ENCODE peak calls at places on chromosomes 2 and 18, in five cellular contexts. One of them, this sample, is unnamed.

GRCh38 chr2:30421026-30421425 is 26.0 kb upstream of the LCLAT1 start:
- DNase-seq in GM12891: no peak
- DNase-seq in foreskin fibroblast: no peak
- DNase-seq in activated CD4-positive, CD25-positive, alpha-beta regulatory T cell: no peak
- DNase-seq in AG08395: no peak
- DNase-seq in this sample: no peak

GRCh38 chr2:20580690-20581437 is 70.0 kb downstream of the HS1BP3 start:
- DNase-seq in activated CD4-positive, CD25-positive, alpha-beta regulatory T cell: no peak
- DNase-seq in foreskin fibroblast: no peak
- DNase-seq in GM12891: no peak
- DNase-seq in AG08395: no peak
- DNase-seq in this sample: no peak

GRCh38 chr2:150425121-150425559 is 62.3 kb downstream of the RND3 start:
- DNase-seq in activated CD4-positive, CD25-positive, alpha-beta regulatory T cell: no peak
- DNase-seq in AG08395: no peak
- DNase-seq in GM12891: no peak
- DNase-seq in foreskin fibroblast: no peak
- DNase-seq in this sample: no peak

GRCh38 chr2:23092831-23093230 is 292.1 kb upstream of the KLHL29 start:
- DNase-seq in activated CD4-positive, CD25-positive, alpha-beta regulatory T cell: no peak
- DNase-seq in AG08395: no peak
- DNase-seq in foreskin fibroblast: no peak
- DNase-seq in GM12891: no peak
- DNase-seq in this sample: no peak

GRCh38 chr2:225008935-225009334 is 33.3 kb downstream of the DOCK10 start:
- DNase-seq in foreskin fibroblast: no peak
- DNase-seq in GM12891: no peak
- DNase-seq in activated CD4-positive, CD25-positive, alpha-beta regulatory T cell: no peak
- DNase-seq in AG08395: no peak
- DNase-seq in this sample: no peak

GRCh38 chr2:8580316-8581047 is 101.4 kb upstream of the ID2 start:
- DNase-seq in activated CD4-positive, CD25-positive, alpha-beta regulatory T cell: no peak
- DNase-seq in AG08395: no peak
- DNase-seq in foreskin fibroblast: no peak
- DNase-seq in GM12891: no peak
- DNase-seq in this sample: no peak

GRCh38 chr18:42893991-42894390 is 221.5 kb downstream of the RIT2 start:
- DNase-seq in activated CD4-positive, CD25-positive, alpha-beta regulatory T cell: no peak
- DNase-seq in GM12891: no peak
- DNase-seq in AG08395: no peak
- DNase-seq in foreskin fibroblast: no peak
- DNase-seq in this sample: no peak

GRCh38 chr2:126885701-126886121 is 13.0 kb upstream of the TEX51 start:
- DNase-seq in GM12891: no peak
- DNase-seq in foreskin fibroblast: peak; percentile 25
- DNase-seq in AG08395: peak; percentile 20
- DNase-seq in activated CD4-positive, CD25-positive, alpha-beta regulatory T cell: no peak
- DNase-seq in this sample: no peak

GRCh38 chr18:33440384-33441043 is at the start of gene CCDC178:
- DNase-seq in AG08395: no peak
- DNase-seq in foreskin fibroblast: peak; percentile 0
- DNase-seq in activated CD4-positive, CD25-positive, alpha-beta regulatory T cell: no peak
- DNase-seq in GM12891: no peak
- DNase-seq in this sample: peak; percentile 6

GRCh38 chr2:219403861-219404260 is 14.3 kb upstream of the DES start:
- DNase-seq in activated CD4-positive, CD25-positive, alpha-beta regulatory T cell: no peak
- DNase-seq in foreskin fibroblast: no peak
- DNase-seq in AG08395: no peak
- DNase-seq in GM12891: no peak
- DNase-seq in this sample: no peak

GRCh38 chr2:14745288-14746076 is 113.0 kb downstream of the LRATD1 start:
- DNase-seq in AG08395: peak; percentile 69
- DNase-seq in GM12891: no peak
- DNase-seq in foreskin fibroblast: no peak
- DNase-seq in activated CD4-positive, CD25-positive, alpha-beta regulatory T cell: no peak
- DNase-seq in this sample: no peak

GRCh38 chr2:214310319-214310718 is 100.5 kb upstream of the VWC2L start:
- DNase-seq in GM12891: no peak
- DNase-seq in foreskin fibroblast: no peak
- DNase-seq in AG08395: peak; percentile 5
- DNase-seq in activated CD4-positive, CD25-positive, alpha-beta regulatory T cell: no peak
- DNase-seq in this sample: no peak

GRCh38 chr2:127661949-127662510 is 13.3 kb downstream of the LIMS2 start:
- DNase-seq in foreskin fibroblast: no peak
- DNase-seq in AG08395: peak; percentile 54
- DNase-seq in activated CD4-positive, CD25-positive, alpha-beta regulatory T cell: no peak
- DNase-seq in GM12891: no peak
- DNase-seq in this sample: no peak

GRCh38 chr18:40577255-40577654 is 1377.8 kb upstream of the PIK3C3 start:
- DNase-seq in AG08395: no peak
- DNase-seq in activated CD4-positive, CD25-positive, alpha-beta regulatory T cell: no peak
- DNase-seq in GM12891: no peak
- DNase-seq in foreskin fibroblast: no peak
- DNase-seq in this sample: no peak

GRCh38 chr2:23694058-23695045 is 232.6 kb downstream of the ATAD2B start:
- DNase-seq in activated CD4-positive, CD25-positive, alpha-beta regulatory T cell: no peak
- DNase-seq in AG08395: no peak
- DNase-seq in GM12891: no peak
- DNase-seq in foreskin fibroblast: no peak
- DNase-seq in this sample: no peak

GRCh38 chr2:129176375-129176774 is 803.1 kb upstream of the RAB6C start:
- DNase-seq in GM12891: no peak
- DNase-seq in foreskin fibroblast: no peak
- DNase-seq in AG08395: no peak
- DNase-seq in activated CD4-positive, CD25-positive, alpha-beta regulatory T cell: no peak
- DNase-seq in this sample: no peak